ENCODE peak calls at places on chromosomes 16 and 17, in five cellular contexts. One of them, this sample, is unnamed.

GRCh38 chr17:82127315-82127595 is 29.2 kb upstream of the FASN start:
- DNase-seq in NCI-H510A: no peak
- DNase-seq in NCI-H2081: no peak
- DNase-seq in left ventricle myocardium superior: no peak
- DNase-seq in IMR-90: no peak
- DNase-seq in this sample: no peak

GRCh38 chr16:56628486-56629035 is 3.0 kb downstream of the MT1E start:
- DNase-seq in IMR-90: no peak
- DNase-seq in left ventricle myocardium superior: no peak
- DNase-seq in NCI-H2081: no peak
- DNase-seq in NCI-H510A: no peak
- DNase-seq in this sample: no peak

GRCh38 chr16:72995151-72995881 is 52.6 kb downstream of the ZFHX3 start:
- DNase-seq in NCI-H2081: no peak
- DNase-seq in NCI-H510A: no peak
- DNase-seq in IMR-90: no peak
- DNase-seq in left ventricle myocardium superior: no peak
- DNase-seq in this sample: no peak

GRCh38 chr17:44081681-44082080 is 11.1 kb downstream of the G6PC3 start:
- DNase-seq in NCI-H2081: no peak
- DNase-seq in NCI-H510A: no peak
- DNase-seq in IMR-90: no peak
- DNase-seq in left ventricle myocardium superior: no peak
- DNase-seq in this sample: no peak

GRCh38 chr17:64777413-64778101 is 115.5 kb upstream of the SMURF2 start:
- DNase-seq in NCI-H510A: no peak
- DNase-seq in NCI-H2081: no peak
- DNase-seq in left ventricle myocardium superior: peak; percentile 70
- DNase-seq in IMR-90: no peak
- DNase-seq in this sample: no peak

GRCh38 chr16:31700530-31701388 is 172.8 kb upstream of the ZNF267 start:
- DNase-seq in NCI-H510A: no peak
- DNase-seq in left ventricle myocardium superior: peak; percentile 91
- DNase-seq in IMR-90: peak; percentile 49
- DNase-seq in NCI-H2081: no peak
- DNase-seq in this sample: peak; percentile 51

GRCh38 chr16:2482181-2483107 is 7.5 kb downstream of the TBC1D24 start:
- DNase-seq in NCI-H2081: peak; percentile 37
- DNase-seq in NCI-H510A: no peak
- DNase-seq in IMR-90: peak; percentile 71
- DNase-seq in left ventricle myocardium superior: peak; percentile 73
- DNase-seq in this sample: no peak

GRCh38 chr16:52743702-52744101 is 196.8 kb upstream of the TOX3 start:
- DNase-seq in NCI-H510A: no peak
- DNase-seq in IMR-90: no peak
- DNase-seq in left ventricle myocardium superior: no peak
- DNase-seq in NCI-H2081: no peak
- DNase-seq in this sample: no peak

GRCh38 chr17:57940217-57940616 is 15.0 kb downstream of the CUEDC1 start:
- DNase-seq in left ventricle myocardium superior: no peak
- DNase-seq in NCI-H2081: peak; percentile 67
- DNase-seq in NCI-H510A: peak; percentile 77
- DNase-seq in IMR-90: no peak
- DNase-seq in this sample: no peak

GRCh38 chr16:69761983-69762842 is at the start of gene WWP2:
- DNase-seq in NCI-H510A: peak; percentile 66
- DNase-seq in IMR-90: peak; percentile 55
- DNase-seq in NCI-H2081: peak; percentile 79
- DNase-seq in left ventricle myocardium superior: peak; percentile 86
- DNase-seq in this sample: peak; percentile 55

GRCh38 chr17:59371426-59372099 is 40.1 kb downstream of the YPEL2 start:
- DNase-seq in NCI-H2081: no peak
- DNase-seq in IMR-90: no peak
- DNase-seq in NCI-H510A: no peak
- DNase-seq in left ventricle myocardium superior: peak; percentile 67
- DNase-seq in this sample: no peak

GRCh38 chr17:33291248-33292183 is 1.6 kb downstream of the ASIC2 start:
- DNase-seq in IMR-90: peak; percentile 31
- DNase-seq in NCI-H2081: no peak
- DNase-seq in left ventricle myocardium superior: peak; percentile 32
- DNase-seq in NCI-H510A: no peak
- DNase-seq in this sample: no peak

GRCh38 chr17:38706625-38707298 is 1.7 kb downstream of the MLLT6 start:
- DNase-seq in IMR-90: no peak
- DNase-seq in NCI-H2081: no peak
- DNase-seq in NCI-H510A: peak; percentile 26
- DNase-seq in left ventricle myocardium superior: no peak
- DNase-seq in this sample: no peak

GRCh38 chr16:55370762-55371482 is 46.9 kb downstream of the IRX6 start:
- DNase-seq in left ventricle myocardium superior: peak; percentile 85
- DNase-seq in NCI-H2081: no peak
- DNase-seq in IMR-90: peak; percentile 8
- DNase-seq in NCI-H510A: peak; percentile 2
- DNase-seq in this sample: no peak

GRCh38 chr17:237406-237955 is 56.0 kb upstream of the DOC2B start:
- DNase-seq in IMR-90: no peak
- DNase-seq in left ventricle myocardium superior: no peak
- DNase-seq in NCI-H2081: no peak
- DNase-seq in NCI-H510A: no peak
- DNase-seq in this sample: no peak

GRCh38 chr16:58556678-58557077 is 41.4 kb downstream of the SETD6 start:
- DNase-seq in NCI-H2081: no peak
- DNase-seq in NCI-H510A: no peak
- DNase-seq in left ventricle myocardium superior: no peak
- DNase-seq in IMR-90: peak; percentile 43
- DNase-seq in this sample: no peak

GRCh38 chr17:80913928-80914821 is 77.5 kb upstream of the CHMP6 start:
- DNase-seq in IMR-90: no peak
- DNase-seq in NCI-H2081: no peak
- DNase-seq in NCI-H510A: no peak
- DNase-seq in left ventricle myocardium superior: no peak
- DNase-seq in this sample: no peak

GRCh38 chr17:63369233-63369632 is 76.9 kb downstream of the CYB561 start:
- DNase-seq in NCI-H2081: no peak
- DNase-seq in IMR-90: peak; percentile 61
- DNase-seq in NCI-H510A: no peak
- DNase-seq in left ventricle myocardium superior: no peak
- DNase-seq in this sample: no peak

GRCh38 chr17:50424246-50425000 is 1.6 kb upstream of the ACSF2 start:
- DNase-seq in NCI-H510A: no peak
- DNase-seq in IMR-90: no peak
- DNase-seq in NCI-H2081: no peak
- DNase-seq in left ventricle myocardium superior: no peak
- DNase-seq in this sample: no peak

GRCh38 chr17:57484081-57484666 is 227.9 kb downstream of the MSI2 start:
- DNase-seq in NCI-H510A: no peak
- DNase-seq in left ventricle myocardium superior: no peak
- DNase-seq in NCI-H2081: no peak
- DNase-seq in IMR-90: peak; percentile 43
- DNase-seq in this sample: no peak

GRCh38 chr17:57818066-57818465 is 31.8 kb downstream of the MRPS23 start:
- DNase-seq in IMR-90: no peak
- DNase-seq in NCI-H510A: no peak
- DNase-seq in left ventricle myocardium superior: no peak
- DNase-seq in NCI-H2081: no peak
- DNase-seq in this sample: no peak

GRCh38 chr16:12089492-12090161 is 113.1 kb downstream of the SNX29 start:
- DNase-seq in IMR-90: peak; percentile 81
- DNase-seq in left ventricle myocardium superior: peak; percentile 52
- DNase-seq in NCI-H510A: no peak
- DNase-seq in NCI-H2081: no peak
- DNase-seq in this sample: no peak

GRCh38 chr16:25841776-25842175 is 150.0 kb downstream of the HS3ST4 start:
- DNase-seq in NCI-H510A: no peak
- DNase-seq in IMR-90: no peak
- DNase-seq in left ventricle myocardium superior: no peak
- DNase-seq in NCI-H2081: no peak
- DNase-seq in this sample: no peak

GRCh38 chr16:70708381-70709253 is 22.8 kb upstream of the MTSS2 start:
- DNase-seq in NCI-H510A: no peak
- DNase-seq in left ventricle myocardium superior: no peak
- DNase-seq in NCI-H2081: no peak
- DNase-seq in IMR-90: no peak
- DNase-seq in this sample: no peak

GRCh38 chr17:40060887-40061480 is 1.8 kb upstream of the THRA start:
- DNase-seq in left ventricle myocardium superior: no peak
- DNase-seq in IMR-90: no peak
- DNase-seq in NCI-H510A: no peak
- DNase-seq in NCI-H2081: no peak
- DNase-seq in this sample: no peak

GRCh38 chr16:10126686-10127085 is 55.5 kb downstream of the GRIN2A start:
- DNase-seq in IMR-90: peak; percentile 5
- DNase-seq in NCI-H2081: no peak
- DNase-seq in NCI-H510A: no peak
- DNase-seq in left ventricle myocardium superior: no peak
- DNase-seq in this sample: no peak

GRCh38 chr16:89505204-89506112 is 2.7 kb upstream of the SPG7 start:
- DNase-seq in NCI-H2081: peak; percentile 3
- DNase-seq in left ventricle myocardium superior: peak; percentile 85
- DNase-seq in IMR-90: peak; percentile 93
- DNase-seq in NCI-H510A: peak; percentile 29
- DNase-seq in this sample: peak; percentile 81

GRCh38 chr17:2063306-2064146 is 8.6 kb downstream of the HIC1 start:
- DNase-seq in NCI-H510A: no peak
- DNase-seq in NCI-H2081: no peak
- DNase-seq in left ventricle myocardium superior: peak; percentile 62
- DNase-seq in IMR-90: peak; percentile 72
- DNase-seq in this sample: no peak

GRCh38 chr17:81434079-81434478 is 38.8 kb downstream of the BAHCC1 start:
- DNase-seq in NCI-H510A: no peak
- DNase-seq in left ventricle myocardium superior: peak; percentile 73
- DNase-seq in IMR-90: no peak
- DNase-seq in NCI-H2081: no peak
- DNase-seq in this sample: no peak

GRCh38 chr17:64504769-64505319 is 1.2 kb downstream of the DDX5 start:
- DNase-seq in NCI-H2081: peak; percentile 40
- DNase-seq in NCI-H510A: no peak
- DNase-seq in left ventricle myocardium superior: no peak
- DNase-seq in IMR-90: peak; percentile 75
- DNase-seq in this sample: no peak

GRCh38 chr16:51402785-51403184 is 251.7 kb upstream of the SALL1 start:
- DNase-seq in NCI-H2081: no peak
- DNase-seq in NCI-H510A: no peak
- DNase-seq in IMR-90: no peak
- DNase-seq in left ventricle myocardium superior: no peak
- DNase-seq in this sample: no peak

GRCh38 chr17:43014020-43014615 is 7.5 kb downstream of the IFI35 start:
- DNase-seq in left ventricle myocardium superior: peak; percentile 51
- DNase-seq in NCI-H510A: no peak
- DNase-seq in IMR-90: no peak
- DNase-seq in NCI-H2081: no peak
- DNase-seq in this sample: no peak

GRCh38 chr16:25018972-25019617 is 3.9 kb upstream of the ARHGAP17 start:
- DNase-seq in IMR-90: no peak
- DNase-seq in left ventricle myocardium superior: no peak
- DNase-seq in NCI-H2081: no peak
- DNase-seq in NCI-H510A: no peak
- DNase-seq in this sample: no peak

GRCh38 chr17:9258115-9259020 is 237.1 kb downstream of the NTN1 start:
- DNase-seq in NCI-H2081: peak; percentile 27
- DNase-seq in IMR-90: no peak
- DNase-seq in NCI-H510A: no peak
- DNase-seq in left ventricle myocardium superior: no peak
- DNase-seq in this sample: no peak

GRCh38 chr17:32275060-32276042 is 9.7 kb downstream of the RHBDL3 start:
- DNase-seq in NCI-H510A: no peak
- DNase-seq in left ventricle myocardium superior: peak; percentile 51
- DNase-seq in NCI-H2081: no peak
- DNase-seq in IMR-90: peak; percentile 90
- DNase-seq in this sample: no peak